ENCODE peak calls at places on chromosomes 5 and 9, in five cellular contexts. R is hepatocyte, Z is breast epithelium, D is HCT116, W is mammary epithelial cell. B is an unnamed sample. For H3K36me3, the result is how much of the 10 kb centered on the place peaks cover.

GRCh38 chr9:38371495-38371894 is 21.0 kb upstream of the ALDH1B1 start:
- DNase-seq in R (peak), Z (peak), D (peak), W (peak), B (no peak)

GRCh38 chr9:110543631-110544051 is 35.9 kb downstream of the SVEP1 start:
- DNase-seq in R (no peak), Z (no peak), D (no peak), W (no peak), B (no peak)

GRCh38 chr5:171724771-171725609 is 60.6 kb upstream of the SMIM23 start:
- DNase-seq in R (no peak), Z (no peak), D (no peak), W (peak), B (no peak)

GRCh38 chr9:38208206-38208901 is 139.3 kb upstream of the SHB start:
- DNase-seq in R (peak), Z (no peak), D (no peak), W (peak), B (no peak)

GRCh38 chr5:72454996-72455395 is 52.2 kb downstream of the ZNF366 start:
- DNase-seq in R (no peak), Z (no peak), D (no peak), W (no peak), B (no peak)

GRCh38 chr5:9681706-9682105 is 51.6 kb upstream of the TAS2R1 start:
- DNase-seq in R (no peak), Z (no peak), D (no peak), W (no peak), B (no peak)

GRCh38 chr9:75001719-75002421 is 26.2 kb downstream of the CARNMT1 start:
- DNase-seq in R (peak), Z (no peak), D (peak), W (peak), B (no peak)

GRCh38 chr5:6261256-6261655 is 117.1 kb downstream of the MED10 start:
- DNase-seq in R (no peak), Z (peak), D (no peak), W (no peak), B (peak)

GRCh38 chr9:99978221-99978620 is 71.8 kb downstream of the STX17 start:
- DNase-seq in R (no peak), Z (no peak), D (no peak), W (no peak), B (no peak)

GRCh38 chr5:82345108-82345507 is 67.0 kb upstream of the RPS23 start:
- DNase-seq in R (no peak), Z (no peak), D (no peak), W (no peak), B (no peak)

GRCh38 chr9:27625751-27626628 is 52.7 kb upstream of the C9orf72 start:
- DNase-seq in R (peak), Z (no peak), D (no peak), W (peak), B (no peak)

GRCh38 chr9:37290881-37291485 is 131.5 kb upstream of the GRHPR start:
- DNase-seq in R (peak), Z (no peak), D (peak), W (peak), B (no peak)

GRCh38 chr5:131466171-131466766 is 168.8 kb downstream of the RAPGEF6 start:
- DNase-seq in R (no peak), Z (no peak), D (no peak), W (peak), B (no peak)

GRCh38 chr9:36092014-36092413 is 44.5 kb upstream of the GLIPR2 start:
- DNase-seq in R (no peak), Z (no peak), D (no peak), W (no peak), B (no peak)

GRCh38 chr9:21039302-21039701 is 7.9 kb upstream of the HACD4 start:
- DNase-seq in R (no peak), Z (no peak), D (no peak), W (no peak), B (no peak)

GRCh38 chr5:126122942-126123341 is 300.3 kb upstream of the GRAMD2B start:
- DNase-seq in R (no peak), Z (no peak), D (no peak), W (peak), B (no peak)

GRCh38 chr9:135960328-135961276 is 571 bp downstream of the UBAC1 start:
- DNase-seq in R (peak), Z (no peak), D (no peak), W (peak), B (no peak)

GRCh38 chr5:175690025-175690424 is 32.2 kb downstream of the HRH2 start:
- DNase-seq in R (no peak), Z (no peak), D (no peak), W (no peak), B (no peak)

GRCh38 chr5:123129811-123130210 is 40.8 kb downstream of the PRDM6 start:
- DNase-seq in R (no peak), Z (no peak), D (no peak), W (no peak), B (no peak)

GRCh38 chr9:17509698-17510097 is 69.2 kb upstream of the SH3GL2 start:
- DNase-seq in R (no peak), Z (no peak), D (no peak), W (no peak), B (no peak)

GRCh38 chr5:140565024-140565779 is 574 bp downstream of the SLC35A4 start:
- DNase-seq in R (no peak), Z (no peak), D (no peak), W (no peak), B (no peak)

GRCh38 chr5:176748967-176749935 is 61.1 kb upstream of the UNC5A start:
- DNase-seq in R (no peak), Z (no peak), D (no peak), W (no peak), B (no peak)

GRCh38 chr9:35526087-35526801 is 36.3 kb downstream of the RUSC2 start:
- DNase-seq in R (no peak), Z (no peak), D (no peak), W (no peak), B (no peak)

GRCh38 chr9:108151161-108151586 is 661.6 kb upstream of the KLF4 start:
- DNase-seq in R (no peak), Z (no peak), D (no peak), W (peak), B (no peak)

GRCh38 chr5:122121782-122122465 is 7.4 kb upstream of the ZNF474 start:
- DNase-seq in R (no peak), Z (no peak), D (no peak), W (peak), B (no peak)

GRCh38 chr5:90434116-90434714 is 24.7 kb upstream of the CETN3 start:
- DNase-seq in R (peak), Z (no peak), D (peak), W (peak), B (peak)

GRCh38 chr5:31551878-31552277 is 19.8 kb downstream of the C5orf22 start:
- DNase-seq in R (no peak), Z (no peak), D (no peak), W (no peak), B (no peak)

GRCh38 chr9:93057703-93058356 is 671 bp upstream of the SUSD3 start:
- DNase-seq in R (no peak), Z (no peak), D (no peak), W (no peak), B (no peak)

GRCh38 chr9:13596383-13596970 is 317.0 kb upstream of the MPDZ start:
- DNase-seq in R (no peak), Z (no peak), D (no peak), W (no peak), B (no peak)

GRCh38 chr9:137520614-137521404 is 29.4 kb downstream of the PNPLA7 start:
- DNase-seq in R (no peak), Z (no peak), D (no peak), W (no peak), B (no peak)

GRCh38 chr5:173331956-173332479 is 3.8 kb upstream of the STC2 start:
- DNase-seq in R (peak), Z (peak), D (peak), W (peak), B (peak)

GRCh38 chr9:107397076-107398049 is 92.2 kb downstream of the KLF4 start:
- DNase-seq in R (no peak), Z (no peak), D (no peak), W (peak), B (peak)

GRCh38 chr9:79613145-79613544 is 41.4 kb downstream of the TLE4 start:
- DNase-seq in R (no peak), Z (no peak), D (no peak), W (no peak), B (no peak)

GRCh38 chr9:112271466-112272098 is 61.8 kb downstream of the PTBP3 start:
- DNase-seq in R (no peak), Z (no peak), D (no peak), W (peak), B (no peak)
- H3K36me3 ChIP-seq in R (under half), Z (under half), D (under half), W (under half), B (under half)

DNA sequence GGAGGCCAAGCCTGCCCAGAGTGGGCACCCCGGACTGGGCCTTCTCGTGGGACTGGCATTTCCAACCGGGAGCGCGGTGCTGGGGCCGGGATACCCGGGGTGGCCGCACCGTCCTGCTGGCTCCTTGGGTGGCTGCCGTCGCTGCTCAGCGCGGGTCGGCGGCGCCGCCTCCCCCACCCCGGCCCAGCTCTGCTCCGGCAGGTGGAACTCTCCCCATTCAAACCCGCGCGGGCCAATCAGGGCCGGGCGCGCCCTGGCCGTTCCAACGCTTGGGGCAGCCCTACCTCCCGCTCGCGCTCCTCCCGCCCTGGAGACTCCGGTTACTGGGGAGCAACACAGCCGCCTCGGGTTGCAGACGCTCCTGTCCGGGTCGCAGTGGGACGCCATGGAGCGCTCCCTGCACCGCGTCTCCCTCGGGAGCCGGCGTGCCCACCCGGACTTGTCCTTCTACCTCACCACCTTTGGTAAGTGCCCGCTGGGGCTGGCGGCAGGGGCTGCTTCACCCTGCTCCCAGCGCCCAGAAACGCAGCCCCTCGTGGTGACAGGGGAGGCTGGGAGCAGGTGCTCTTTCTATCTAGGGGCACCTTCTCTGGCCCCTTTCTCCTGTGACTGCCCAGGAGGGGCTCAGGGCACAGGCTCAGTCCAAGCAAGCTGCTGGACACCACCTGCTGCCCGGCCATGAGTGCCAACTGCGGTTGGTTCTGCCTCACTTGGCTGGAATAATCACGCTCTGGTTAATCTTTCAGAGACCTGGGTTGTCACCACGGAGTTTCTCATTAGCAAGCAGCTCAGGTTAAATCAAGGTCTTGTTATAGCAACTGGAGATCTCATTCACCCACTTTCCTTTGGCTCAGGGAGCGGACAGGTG is at the start of gene RGS3:
- DNase-seq in R (peak), Z (no peak), D (peak), W (peak), B (peak)
- H3K36me3 ChIP-seq in R (under half), Z (under half), D (under half), W (under half), B (under half)

DNA sequence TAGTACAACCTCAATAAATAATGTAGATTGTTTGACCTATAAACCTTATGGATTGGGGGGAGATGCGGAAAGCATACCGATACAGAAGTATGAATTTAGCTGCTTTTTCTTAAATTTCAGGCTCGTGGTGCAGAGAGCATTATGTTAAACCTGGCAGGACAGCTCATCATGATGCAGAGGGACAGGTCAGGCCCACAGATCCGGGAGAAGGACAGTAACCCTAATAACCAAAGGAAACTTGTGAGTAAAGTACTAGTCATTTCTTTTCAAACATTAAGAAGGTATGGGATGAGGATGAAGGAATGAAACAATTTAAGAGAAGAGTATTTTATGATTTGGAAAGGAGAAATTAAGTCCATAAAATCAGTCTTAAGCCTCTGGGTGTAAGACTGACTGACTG is 70.5 kb downstream of the ERMP1 start:
- DNase-seq in R (no peak), Z (no peak), D (no peak), W (no peak), B (no peak)
- H3K36me3 ChIP-seq in R (under half), Z (under half), D (under half), W (under half), B (under half)

GRCh38 chr5:112906637-112907036 is 15.4 kb downstream of the REEP5 start:
- DNase-seq in R (no peak), Z (no peak), D (no peak), W (no peak), B (no peak)
- H3K36me3 ChIP-seq in R (under half), Z (under half), D (under half), W (under half), B (under half)

GRCh38 chr5:97164846-97165245 is 18.2 kb downstream of the RIOK2 start:
- DNase-seq in R (no peak), Z (no peak), D (no peak), W (peak), B (no peak)

GRCh38 chr5:97165726-97166125 is 17.3 kb downstream of the RIOK2 start:
- DNase-seq in R (peak), Z (no peak), D (no peak), W (no peak), B (no peak)

GRCh38 chr5:97162045-97162444 is 19.6 kb upstream of the LIX1 start:
- DNase-seq in R (peak), Z (peak), D (peak), W (peak), B (peak)

GRCh38 chr5:97163790-97164285 is 19.2 kb downstream of the RIOK2 start:
- DNase-seq in R (no peak), Z (no peak), D (no peak), W (no peak), B (no peak)

DNA sequence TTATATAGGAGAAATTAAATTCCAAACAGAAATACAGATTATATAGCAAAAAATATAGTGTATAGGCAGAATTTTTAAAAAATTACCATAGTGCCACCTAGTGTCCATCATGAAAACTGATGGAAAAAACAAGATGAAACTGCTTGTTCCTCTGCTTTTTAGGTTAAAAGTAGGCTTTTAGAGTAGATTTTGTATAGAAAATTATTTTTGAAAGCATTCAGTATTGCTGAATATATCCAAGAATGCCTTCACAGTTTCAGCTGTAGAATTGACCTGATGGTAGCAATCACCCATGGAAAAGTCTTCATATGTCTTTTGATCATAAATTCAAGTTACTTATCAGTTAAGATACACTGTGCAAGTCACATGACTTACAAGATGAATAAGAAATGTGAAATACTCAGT is 19.7 kb downstream of the RIOK2 start:
- DNase-seq in R (no peak), Z (no peak), D (no peak), W (no peak), B (no peak)
- H3K36me3 ChIP-seq in R (under half), Z (under half), D (under half), W (under half), B (under half)

GRCh38 chr5:34941936-34942335 is 12.6 kb downstream of the DNAJC21 start:
- DNase-seq in R (no peak), Z (no peak), D (no peak), W (no peak), B (no peak)

GRCh38 chr5:34944460-34945047 is 15.2 kb downstream of the DNAJC21 start:
- DNase-seq in R (no peak), Z (no peak), D (no peak), W (no peak), B (no peak)

DNA sequence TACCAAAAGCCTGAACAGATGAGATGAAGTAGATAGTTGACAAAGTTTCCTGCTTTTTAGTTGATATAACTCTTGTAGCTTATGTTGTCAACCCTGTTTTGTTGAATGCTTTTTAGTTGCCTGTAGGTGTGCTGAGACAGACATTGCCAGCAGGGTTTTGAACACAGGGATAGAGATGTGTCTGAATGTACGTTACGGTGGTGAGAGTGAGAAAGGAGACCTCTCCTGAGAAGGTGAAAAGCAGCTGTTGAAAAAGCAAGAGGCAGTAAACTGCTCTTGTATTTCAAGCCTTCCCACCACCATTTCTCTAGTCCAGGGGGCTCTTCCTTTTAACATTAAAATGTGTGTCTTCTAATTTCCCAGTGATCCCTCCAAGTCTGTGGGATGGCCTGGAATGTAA is 14.7 kb downstream of the DNAJC21 start:
- DNase-seq in R (no peak), Z (no peak), D (no peak), W (no peak), B (no peak)
- H3K36me3 ChIP-seq in R (under half), Z (under half), D (under half), W (under half), B (under half)

GRCh38 chr9:124376329-124376728 is 38.9 kb downstream of the PSMB7 start:
- DNase-seq in R (no peak), Z (no peak), D (no peak), W (no peak), B (no peak)
- H3K36me3 ChIP-seq in R (under half), Z (under half), D (under half), W (under half), B (under half)

GRCh38 chr5:1062761-1063568 is 48.9 kb downstream of the SLC12A7 start:
- DNase-seq in R (no peak), Z (no peak), D (no peak), W (no peak), B (no peak)
- H3K36me3 ChIP-seq in R (under half), Z (under half), D (under half), W (under half), B (half or more)

GRCh38 chr5:56862909-56863308 is 46.5 kb upstream of the SETD9 start:
- DNase-seq in R (no peak), Z (no peak), D (no peak), W (no peak), B (no peak)
- H3K36me3 ChIP-seq in R (under half), Z (under half), D (under half), W (under half), B (under half)